ENCODE peak calls at places on chromosomes 11 and 22, in seven cellular contexts. P is WERI-Rb-1; E is stimulated activated CD8-positive, alpha-beta memory T cell treated with anti-CD3 and anti-CD28 coated beads, Interleukin-4, amount 100 ng/mL, for 48 hours; L is suprapubic skin; N is choroid plexus epithelial cell; D is AG09309; Q is tibial nerve. U is an unnamed sample.

GRCh38 chr22:22033803-22034468 is 51.3 kb upstream of the TOP3B start:
- DNase-seq in D (no peak), E (no peak), L (no peak), Q (no peak), N (no peak), P (no peak), U (no peak)

GRCh38 chr11:15293975-15294374 is 179.3 kb downstream of the INSC start:
- DNase-seq in D (no peak), N (no peak), L (no peak), P (no peak), Q (no peak), E (no peak), U (no peak)

GRCh38 chr22:24161909-24162308 is 19.4 kb upstream of the SUSD2 start:
- DNase-seq in P (no peak), L (no peak), E (no peak), N (no peak), Q (no peak), D (no peak), U (no peak)

GRCh38 chr11:96964661-96965060 is 574.8 kb downstream of the JRKL start:
- DNase-seq in Q (no peak), E (no peak), N (no peak), P (no peak), L (no peak), D (no peak), U (no peak)

GRCh38 chr11:56497010-56497409 is 5.8 kb upstream of the OR5M8 start:
- DNase-seq in D (no peak), E (no peak), L (no peak), P (no peak), Q (no peak), N (no peak), U (no peak)

GRCh38 chr11:70064726-70065317 is 13.3 kb upstream of the ANO1 start:
- DNase-seq in Q (no peak), D (no peak), E (no peak), L (no peak), P (no peak), N (no peak), U (no peak)

GRCh38 chr11:58866788-58867187 is 22.3 kb upstream of the GLYATL2 start:
- DNase-seq in L (no peak), E (no peak), D (no peak), N (no peak), P (no peak), Q (no peak), U (no peak)

GRCh38 chr11:9806946-9807687 is 143.2 kb downstream of the SWAP70 start:
- DNase-seq in L (no peak), D (no peak), E (no peak), P (no peak), N (no peak), Q (no peak), U (no peak)

GRCh38 chr11:73645972-73646631 is at the start of gene PLEKHB1:
- DNase-seq in D (no peak), N (no peak), Q (no peak), P (peak), L (no peak), E (no peak), U (no peak)

GRCh38 chr11:2983908-2984307 is 8.2 kb downstream of the NAP1L4 start:
- DNase-seq in E (no peak), L (no peak), D (no peak), N (no peak), P (no peak), Q (no peak), U (no peak)

GRCh38 chr11:44958165-44958564 is 7.5 kb upstream of the TP53I11 start:
- DNase-seq in P (no peak), E (no peak), N (no peak), D (no peak), L (no peak), Q (no peak), U (no peak)

GRCh38 chr11:120182357-120182756 is 28.5 kb upstream of the OAF start:
- DNase-seq in L (peak), E (no peak), Q (peak), D (no peak), P (no peak), N (no peak), U (no peak)

GRCh38 chr11:34345991-34346480 is 11.8 kb downstream of the ABTB2 start:
- DNase-seq in P (no peak), E (no peak), N (peak), Q (no peak), L (no peak), D (no peak), U (no peak)

GRCh38 chr22:19059481-19060278 is 62.5 kb downstream of the DGCR2 start:
- DNase-seq in Q (no peak), D (no peak), E (no peak), N (no peak), L (peak), P (no peak), U (no peak)

GRCh38 chr22:46753360-46753759 is 9.1 kb upstream of the TBC1D22A start:
- DNase-seq in E (no peak), L (no peak), P (no peak), Q (no peak), D (no peak), N (no peak), U (no peak)

GRCh38 chr22:20771918-20772625 is 1.8 kb upstream of the SERPIND1 start:
- DNase-seq in P (no peak), D (no peak), L (no peak), Q (no peak), N (no peak), E (no peak), U (no peak)

GRCh38 chr11:63560506-63561179 is 2.5 kb downstream of the PLAAT2 start:
- DNase-seq in E (no peak), N (no peak), Q (no peak), P (no peak), D (no peak), L (no peak), U (no peak)

GRCh38 chr11:96130061-96130460 is 206.2 kb upstream of the MTMR2 start:
- DNase-seq in L (no peak), Q (no peak), P (no peak), N (no peak), E (no peak), D (no peak), U (no peak)

GRCh38 chr11:36339899-36340298 is 43.8 kb downstream of the PRR5L start:
- DNase-seq in N (no peak), L (no peak), E (no peak), P (no peak), Q (no peak), D (no peak), U (no peak)

GRCh38 chr22:19419086-19419463 is 12.5 kb downstream of the HIRA start:
- DNase-seq in D (no peak), N (no peak), L (no peak), P (no peak), E (peak), Q (no peak), U (no peak)

GRCh38 chr11:1792461-1792860 is 28.7 kb upstream of the CTSD start:
- DNase-seq in N (no peak), D (no peak), Q (no peak), E (peak), L (peak), P (no peak), U (no peak)

GRCh38 chr11:130314749-130315285 is at the start of gene ZBTB44:
- DNase-seq in N (peak), Q (peak), D (peak), P (peak), L (peak), E (peak), U (peak)

GRCh38 chr11:57237204-57237681 is at the start of gene APLNR:
- DNase-seq in E (no peak), L (no peak), Q (no peak), N (no peak), D (no peak), P (no peak), U (peak)

GRCh38 chr11:123580557-123581275 is 73.7 kb downstream of the SCN3B start:
- DNase-seq in Q (no peak), D (no peak), E (peak), N (peak), P (peak), L (no peak), U (peak)

GRCh38 chr11:128520886-128521696 is 66.3 kb downstream of the ETS1 start:
- DNase-seq in D (no peak), P (no peak), N (no peak), E (no peak), Q (no peak), L (no peak), U (no peak)

GRCh38 chr11:1277936-1278512 is 31.4 kb downstream of the TOLLIP start:
- DNase-seq in D (no peak), Q (no peak), N (no peak), E (no peak), P (no peak), L (no peak), U (no peak)